ENCODE peak calls at places on chromosomes 5 and 9, in eight cellular contexts. R, Z, Y, D, L, C, F and S are unnamed samples.
A peak's percentile ranks its signal among the peaks of the same experiment; 100 is the strongest.

GRCh38 chr9:127644943-127645342 is 32.9 kb downstream of the STXBP1 start:
- DNase-seq in R (no peak), Y (no peak), D (no peak), Z (no peak), C (no peak), F (no peak), L (no peak), S (no peak)

GRCh38 chr5:174058433-174059122 is 13.1 kb downstream of the NSG2 start:
- DNase-seq in R (no peak), C (no peak), Z (no peak), D (no peak), Y (no peak), F (no peak), L (no peak), S (no peak)

GRCh38 chr5:123091258-123091987 is 2.4 kb downstream of the PRDM6 start:
- DNase-seq in F (no peak), D (no peak), C (no peak), Y (no peak), Z (no peak), R (no peak), L (no peak), S (no peak)

GRCh38 chr5:74851684-74852353 is 14.4 kb downstream of the FAM169A start:
- DNase-seq in L (no peak), R (no peak), Y (no peak), Z (no peak), C (no peak), D (no peak), F (no peak), S (no peak)

GRCh38 chr9:70902705-70903131 is 218.7 kb downstream of the TRPM3 start:
- DNase-seq in R (no peak), C (no peak), D (no peak), L (no peak), F (no peak), Z (no peak), Y (no peak), S (peak; percentile 50)

GRCh38 chr5:91025449-91025848 is 357.7 kb downstream of the ARRDC3 start:
- DNase-seq in L (no peak), Z (no peak), C (no peak), D (no peak), Y (no peak), F (no peak), R (no peak), S (no peak)

GRCh38 chr5:129379406-129379805 is 80.7 kb upstream of the ADAMTS19 start:
- DNase-seq in Z (no peak), C (peak; percentile 43), L (no peak), D (no peak), F (no peak), R (no peak), Y (no peak), S (peak; percentile 41)

GRCh38 chr9:123194023-123194422 is 74.4 kb downstream of the STRBP start:
- DNase-seq in F (no peak), D (no peak), Z (no peak), Y (no peak), R (no peak), C (no peak), L (no peak), S (no peak)

GRCh38 chr5:142846402-142846801 is 76.2 kb downstream of the ARHGAP26 start:
- DNase-seq in F (no peak), L (no peak), R (no peak), Z (no peak), C (peak; percentile 89), D (no peak), Y (no peak), S (no peak)

GRCh38 chr5:53488195-53488594 is 7.8 kb downstream of the FST start:
- DNase-seq in Y (no peak), C (no peak), D (no peak), R (no peak), Z (no peak), F (no peak), L (no peak), S (no peak)